ENCODE peak calls at places on chromosome 1, in five cellular contexts. One of them, this sample, is unnamed.

GRCh38 chr1:158248122-158248521 is 6.1 kb upstream of the CD1A start:
- DNase-seq in fibroblast of the conjunctiva: no peak
- DNase-seq in G401: no peak
- DNase-seq in stimulated activated CD8-positive, alpha-beta memory T cell treated with anti-CD3 and anti-CD28 coated beads, Interleukin-7, amount 100 ng/mL, for 24 hours: no peak
- DNase-seq in adipocyte: no peak
- DNase-seq in this sample: peak

GRCh38 chr1:180643693-180644092 is 11.9 kb downstream of the XPR1 start:
- DNase-seq in adipocyte: peak
- DNase-seq in fibroblast of the conjunctiva: no peak
- DNase-seq in G401: peak
- DNase-seq in stimulated activated CD8-positive, alpha-beta memory T cell treated with anti-CD3 and anti-CD28 coated beads, Interleukin-7, amount 100 ng/mL, for 24 hours: no peak
- DNase-seq in this sample: no peak

GRCh38 chr1:53449026-53449425 is 10.2 kb upstream of the DMRTB1 start:
- DNase-seq in stimulated activated CD8-positive, alpha-beta memory T cell treated with anti-CD3 and anti-CD28 coated beads, Interleukin-7, amount 100 ng/mL, for 24 hours: no peak
- DNase-seq in adipocyte: peak
- DNase-seq in fibroblast of the conjunctiva: peak
- DNase-seq in G401: no peak
- DNase-seq in this sample: no peak

GRCh38 chr1:167420510-167420909 is 97.8 kb downstream of the CD247 start:
- DNase-seq in adipocyte: peak
- DNase-seq in fibroblast of the conjunctiva: no peak
- DNase-seq in G401: no peak
- DNase-seq in stimulated activated CD8-positive, alpha-beta memory T cell treated with anti-CD3 and anti-CD28 coated beads, Interleukin-7, amount 100 ng/mL, for 24 hours: no peak
- DNase-seq in this sample: no peak

GRCh38 chr1:109040627-109041613 is 982 bp downstream of the WDR47 start:
- DNase-seq in adipocyte: peak
- DNase-seq in fibroblast of the conjunctiva: no peak
- DNase-seq in stimulated activated CD8-positive, alpha-beta memory T cell treated with anti-CD3 and anti-CD28 coated beads, Interleukin-7, amount 100 ng/mL, for 24 hours: peak
- DNase-seq in G401: peak
- DNase-seq in this sample: peak

GRCh38 chr1:57922130-57922529 is 498.3 kb upstream of the DAB1 start:
- DNase-seq in stimulated activated CD8-positive, alpha-beta memory T cell treated with anti-CD3 and anti-CD28 coated beads, Interleukin-7, amount 100 ng/mL, for 24 hours: no peak
- DNase-seq in adipocyte: no peak
- DNase-seq in G401: no peak
- DNase-seq in fibroblast of the conjunctiva: no peak
- DNase-seq in this sample: no peak

GRCh38 chr1:44637590-44638411 is 36.5 kb downstream of the TMEM53 start:
- DNase-seq in fibroblast of the conjunctiva: no peak
- DNase-seq in G401: no peak
- DNase-seq in stimulated activated CD8-positive, alpha-beta memory T cell treated with anti-CD3 and anti-CD28 coated beads, Interleukin-7, amount 100 ng/mL, for 24 hours: no peak
- DNase-seq in adipocyte: no peak
- DNase-seq in this sample: no peak

GRCh38 chr1:182677393-182678098 is 6.8 kb downstream of the RGS8 start:
- DNase-seq in G401: no peak
- DNase-seq in fibroblast of the conjunctiva: no peak
- DNase-seq in stimulated activated CD8-positive, alpha-beta memory T cell treated with anti-CD3 and anti-CD28 coated beads, Interleukin-7, amount 100 ng/mL, for 24 hours: no peak
- DNase-seq in adipocyte: no peak
- DNase-seq in this sample: peak

GRCh38 chr1:112544011-112544688 is 35.4 kb downstream of the WNT2B start:
- DNase-seq in fibroblast of the conjunctiva: peak
- DNase-seq in stimulated activated CD8-positive, alpha-beta memory T cell treated with anti-CD3 and anti-CD28 coated beads, Interleukin-7, amount 100 ng/mL, for 24 hours: no peak
- DNase-seq in G401: no peak
- DNase-seq in adipocyte: peak
- DNase-seq in this sample: no peak

GRCh38 chr1:203322480-203323179 is 17.3 kb downstream of the BTG2 start:
- DNase-seq in adipocyte: peak
- DNase-seq in stimulated activated CD8-positive, alpha-beta memory T cell treated with anti-CD3 and anti-CD28 coated beads, Interleukin-7, amount 100 ng/mL, for 24 hours: no peak
- DNase-seq in fibroblast of the conjunctiva: no peak
- DNase-seq in G401: no peak
- DNase-seq in this sample: no peak

GRCh38 chr1:224213438-224214119 is 30.5 kb downstream of the DEGS1 start:
- DNase-seq in fibroblast of the conjunctiva: no peak
- DNase-seq in adipocyte: no peak
- DNase-seq in G401: no peak
- DNase-seq in stimulated activated CD8-positive, alpha-beta memory T cell treated with anti-CD3 and anti-CD28 coated beads, Interleukin-7, amount 100 ng/mL, for 24 hours: no peak
- DNase-seq in this sample: no peak

GRCh38 chr1:204660509-204660908 is 25.0 kb downstream of the LRRN2 start:
- DNase-seq in G401: no peak
- DNase-seq in stimulated activated CD8-positive, alpha-beta memory T cell treated with anti-CD3 and anti-CD28 coated beads, Interleukin-7, amount 100 ng/mL, for 24 hours: no peak
- DNase-seq in fibroblast of the conjunctiva: no peak
- DNase-seq in adipocyte: peak
- DNase-seq in this sample: no peak

GRCh38 chr1:89369331-89369730 is 5.5 kb downstream of the GBP6 start:
- DNase-seq in adipocyte: no peak
- DNase-seq in fibroblast of the conjunctiva: no peak
- DNase-seq in stimulated activated CD8-positive, alpha-beta memory T cell treated with anti-CD3 and anti-CD28 coated beads, Interleukin-7, amount 100 ng/mL, for 24 hours: no peak
- DNase-seq in G401: no peak
- DNase-seq in this sample: no peak

GRCh38 chr1:159921700-159922498 is 3.4 kb downstream of the TAGLN2 start:
- DNase-seq in G401: no peak
- DNase-seq in stimulated activated CD8-positive, alpha-beta memory T cell treated with anti-CD3 and anti-CD28 coated beads, Interleukin-7, amount 100 ng/mL, for 24 hours: no peak
- DNase-seq in adipocyte: no peak
- DNase-seq in fibroblast of the conjunctiva: no peak
- DNase-seq in this sample: no peak

GRCh38 chr1:3145489-3146325 is 76.7 kb downstream of the PRDM16 start:
- DNase-seq in fibroblast of the conjunctiva: no peak
- DNase-seq in stimulated activated CD8-positive, alpha-beta memory T cell treated with anti-CD3 and anti-CD28 coated beads, Interleukin-7, amount 100 ng/mL, for 24 hours: no peak
- DNase-seq in adipocyte: no peak
- DNase-seq in G401: no peak
- DNase-seq in this sample: no peak

GRCh38 chr1:162855461-162856150 is 5.4 kb downstream of the CCDC190 start:
- DNase-seq in G401: no peak
- DNase-seq in fibroblast of the conjunctiva: no peak
- DNase-seq in stimulated activated CD8-positive, alpha-beta memory T cell treated with anti-CD3 and anti-CD28 coated beads, Interleukin-7, amount 100 ng/mL, for 24 hours: no peak
- DNase-seq in adipocyte: peak
- DNase-seq in this sample: no peak

GRCh38 chr1:8689431-8690252 is 127.8 kb downstream of the RERE start:
- DNase-seq in adipocyte: no peak
- DNase-seq in stimulated activated CD8-positive, alpha-beta memory T cell treated with anti-CD3 and anti-CD28 coated beads, Interleukin-7, amount 100 ng/mL, for 24 hours: no peak
- DNase-seq in G401: no peak
- DNase-seq in fibroblast of the conjunctiva: no peak
- DNase-seq in this sample: no peak

GRCh38 chr1:3472906-3473305 is 18.4 kb downstream of the ARHGEF16 start:
- DNase-seq in adipocyte: no peak
- DNase-seq in G401: no peak
- DNase-seq in stimulated activated CD8-positive, alpha-beta memory T cell treated with anti-CD3 and anti-CD28 coated beads, Interleukin-7, amount 100 ng/mL, for 24 hours: no peak
- DNase-seq in fibroblast of the conjunctiva: no peak
- DNase-seq in this sample: no peak

GRCh38 chr1:185969524-185969991 is 235.4 kb downstream of the HMCN1 start:
- DNase-seq in G401: no peak
- DNase-seq in adipocyte: peak
- DNase-seq in stimulated activated CD8-positive, alpha-beta memory T cell treated with anti-CD3 and anti-CD28 coated beads, Interleukin-7, amount 100 ng/mL, for 24 hours: no peak
- DNase-seq in fibroblast of the conjunctiva: no peak
- DNase-seq in this sample: no peak

GRCh38 chr1:14137411-14138134 is 437.6 kb downstream of the PRDM2 start:
- DNase-seq in stimulated activated CD8-positive, alpha-beta memory T cell treated with anti-CD3 and anti-CD28 coated beads, Interleukin-7, amount 100 ng/mL, for 24 hours: no peak
- DNase-seq in G401: no peak
- DNase-seq in adipocyte: no peak
- DNase-seq in fibroblast of the conjunctiva: no peak
- DNase-seq in this sample: no peak

GRCh38 chr1:206907304-206907991 is 10.2 kb downstream of the IL24 start:
- DNase-seq in G401: no peak
- DNase-seq in stimulated activated CD8-positive, alpha-beta memory T cell treated with anti-CD3 and anti-CD28 coated beads, Interleukin-7, amount 100 ng/mL, for 24 hours: no peak
- DNase-seq in fibroblast of the conjunctiva: no peak
- DNase-seq in adipocyte: no peak
- DNase-seq in this sample: no peak

GRCh38 chr1:68653882-68654281 is 157.0 kb upstream of the DEPDC1 start:
- DNase-seq in fibroblast of the conjunctiva: no peak
- DNase-seq in adipocyte: no peak
- DNase-seq in stimulated activated CD8-positive, alpha-beta memory T cell treated with anti-CD3 and anti-CD28 coated beads, Interleukin-7, amount 100 ng/mL, for 24 hours: no peak
- DNase-seq in G401: no peak
- DNase-seq in this sample: no peak

This sample was measured in GM19239.